ENCODE peak calls at places on chromosomes 3 and 15, in six cellular contexts. N is osteocyte, B is BJ, V is nephron progenitor cell, H is brain microvascular endothelial cell, J is astrocyte of the spinal cord. P is an unnamed sample.

GRCh38 chr3:186109897-186110803 is 1.3 kb upstream of the ETV5 start:
- DNase-seq in N (no peak), B (no peak), V (peak), H (peak), J (no peak), P (no peak)

GRCh38 chr15:63556246-63556645 is 40.9 kb upstream of the FBXL22 start:
- DNase-seq in N (no peak), B (no peak), V (no peak), H (no peak), J (no peak), P (no peak)

GRCh38 chr3:109265300-109265699 is 51.0 kb downstream of the DPPA2 start:
- DNase-seq in N (no peak), B (no peak), V (no peak), H (peak), J (peak), P (no peak)

GRCh38 chr15:81314378-81314777 is 9.6 kb downstream of the STARD5 start:
- DNase-seq in N (no peak), B (no peak), V (no peak), H (no peak), J (no peak), P (no peak)

GRCh38 chr15:73994912-73995622 is 551 bp downstream of the PML start:
- DNase-seq in N (peak), B (no peak), V (no peak), H (no peak), J (no peak), P (no peak)

GRCh38 chr3:52031896-52032295 is 24.5 kb downstream of the DUSP7 start:
- DNase-seq in N (no peak), B (no peak), V (no peak), H (no peak), J (no peak), P (no peak)

GRCh38 chr15:31265871-31266711 is 60.5 kb upstream of the KLF13 start:
- DNase-seq in N (peak), B (peak), V (no peak), H (no peak), J (no peak), P (peak)

GRCh38 chr3:43766672-43767465 is 76.1 kb downstream of the ABHD5 start:
- DNase-seq in N (no peak), B (peak), V (no peak), H (peak), J (peak), P (no peak)

GRCh38 chr3:192332386-192333291 is 394.7 kb downstream of the FGF12 start:
- DNase-seq in N (no peak), B (no peak), V (no peak), H (no peak), J (no peak), P (no peak)

GRCh38 chr15:88648357-88649214 is 9.8 kb downstream of the ISG20 start:
- DNase-seq in N (peak), B (no peak), V (no peak), H (no peak), J (no peak), P (peak)

GRCh38 chr15:80174017-80174746 is 21.4 kb downstream of the FAH start:
- DNase-seq in N (no peak), B (peak), V (no peak), H (peak), J (peak), P (no peak)

GRCh38 chr15:76930831-76931396 is 635 bp upstream of the RCN2 start:
- DNase-seq in N (no peak), B (no peak), V (no peak), H (no peak), J (no peak), P (no peak)

GRCh38 chr3:354433-354832 is 157.9 kb downstream of the CHL1 start:
- DNase-seq in N (no peak), B (no peak), V (peak), H (peak), J (peak), P (no peak)

GRCh38 chr3:11246663-11246970 is 25.6 kb upstream of the ATG7 start:
- DNase-seq in N (no peak), B (no peak), V (no peak), H (no peak), J (no peak), P (no peak)

GRCh38 chr3:43207628-43208085 is 78.7 kb upstream of the SNRK start:
- DNase-seq in N (no peak), B (peak), V (no peak), H (no peak), J (no peak), P (no peak)

GRCh38 chr3:45644467-45645201 is 44.6 kb upstream of the SACM1L start:
- DNase-seq in N (no peak), B (peak), V (no peak), H (peak), J (peak), P (no peak)

GRCh38 chr3:107217161-107217560 is 160.1 kb upstream of the CCDC54 start:
- DNase-seq in N (no peak), B (peak), V (no peak), H (peak), J (peak), P (no peak)

GRCh38 chr3:182633206-182633605 is 160.1 kb upstream of the ATP11B start:
- DNase-seq in N (no peak), B (no peak), V (no peak), H (no peak), J (no peak), P (no peak)

GRCh38 chr3:42802876-42803799 is 1.2 kb downstream of the HIGD1A start:
- DNase-seq in N (no peak), B (no peak), V (no peak), H (no peak), J (peak), P (no peak)

GRCh38 chr15:51223771-51224229 is 114.6 kb downstream of the CYP19A1 start:
- DNase-seq in N (no peak), B (peak), V (no peak), H (peak), J (peak), P (no peak)

GRCh38 chr3:141052570-141053069 is 1.5 kb downstream of the SPSB4 start:
- DNase-seq in N (no peak), B (no peak), V (peak), H (no peak), J (no peak), P (no peak)

GRCh38 chr3:30355622-30356021 is 250.8 kb upstream of the TGFBR2 start:
- DNase-seq in N (no peak), B (no peak), V (no peak), H (no peak), J (peak), P (no peak)

GRCh38 chr15:59668571-59668970 is 11.3 kb upstream of the GTF2A2 start:
- DNase-seq in N (no peak), B (no peak), V (no peak), H (no peak), J (no peak), P (no peak)

GRCh38 chr3:26307805-26308204 is 314.8 kb upstream of the LRRC3B start:
- DNase-seq in N (no peak), B (no peak), V (no peak), H (no peak), J (no peak), P (no peak)

GRCh38 chr3:179321585-179322322 is 1.1 kb upstream of the ZNF639 start:
- DNase-seq in N (peak), B (no peak), V (no peak), H (peak), J (peak), P (no peak)

GRCh38 chr3:187945374-187945773 is 200.1 kb upstream of the BCL6 start:
- DNase-seq in N (no peak), B (no peak), V (no peak), H (no peak), J (no peak), P (no peak)

GRCh38 chr15:74269362-74270035 is 33.4 kb downstream of the CCDC33 start:
- DNase-seq in N (no peak), B (no peak), V (no peak), H (no peak), J (no peak), P (no peak)

GRCh38 chr3:171113716-171114115 is 87.2 kb upstream of the SLC2A2 start:
- DNase-seq in N (no peak), B (no peak), V (peak), H (no peak), J (no peak), P (no peak)

GRCh38 chr3:71397046-71397445 is 186.5 kb downstream of the FOXP1 start:
- DNase-seq in N (no peak), B (no peak), V (no peak), H (no peak), J (peak), P (no peak)

GRCh38 chr3:2452249-2452648 is 353.6 kb downstream of the CNTN4 start:
- DNase-seq in N (no peak), B (no peak), V (no peak), H (no peak), J (no peak), P (no peak)

GRCh38 chr15:69648215-69648614 is 195.6 kb downstream of the RPLP1 start:
- DNase-seq in N (peak), B (no peak), V (peak), H (no peak), J (no peak), P (peak)

GRCh38 chr3:160400631-160401150 is 1.2 kb downstream of the SMC4 start:
- DNase-seq in N (peak), B (no peak), V (peak), H (no peak), J (no peak), P (peak)

GRCh38 chr15:90000175-90000923 is 775 bp upstream of the ZNF710 start:
- DNase-seq in N (no peak), B (no peak), V (peak), H (no peak), J (peak), P (no peak)

GRCh38 chr3:45807645-45808540 is 11.6 kb upstream of the SLC6A20 start:
- DNase-seq in N (no peak), B (no peak), V (no peak), H (no peak), J (no peak), P (no peak)

GRCh38 chr3:30650348-30650995 is 44.1 kb downstream of the TGFBR2 start:
- DNase-seq in N (no peak), B (no peak), V (no peak), H (no peak), J (no peak), P (no peak)

GRCh38 chr3:127167315-127168043 is 25.5 kb upstream of the PRR23E start:
- DNase-seq in N (peak), B (no peak), V (no peak), H (no peak), J (no peak), P (no peak)
- TF ChIP-seq CTCF in N (no peak), B (no peak), V (no peak), H (no peak), J (no peak), P (no peak)

DNA sequence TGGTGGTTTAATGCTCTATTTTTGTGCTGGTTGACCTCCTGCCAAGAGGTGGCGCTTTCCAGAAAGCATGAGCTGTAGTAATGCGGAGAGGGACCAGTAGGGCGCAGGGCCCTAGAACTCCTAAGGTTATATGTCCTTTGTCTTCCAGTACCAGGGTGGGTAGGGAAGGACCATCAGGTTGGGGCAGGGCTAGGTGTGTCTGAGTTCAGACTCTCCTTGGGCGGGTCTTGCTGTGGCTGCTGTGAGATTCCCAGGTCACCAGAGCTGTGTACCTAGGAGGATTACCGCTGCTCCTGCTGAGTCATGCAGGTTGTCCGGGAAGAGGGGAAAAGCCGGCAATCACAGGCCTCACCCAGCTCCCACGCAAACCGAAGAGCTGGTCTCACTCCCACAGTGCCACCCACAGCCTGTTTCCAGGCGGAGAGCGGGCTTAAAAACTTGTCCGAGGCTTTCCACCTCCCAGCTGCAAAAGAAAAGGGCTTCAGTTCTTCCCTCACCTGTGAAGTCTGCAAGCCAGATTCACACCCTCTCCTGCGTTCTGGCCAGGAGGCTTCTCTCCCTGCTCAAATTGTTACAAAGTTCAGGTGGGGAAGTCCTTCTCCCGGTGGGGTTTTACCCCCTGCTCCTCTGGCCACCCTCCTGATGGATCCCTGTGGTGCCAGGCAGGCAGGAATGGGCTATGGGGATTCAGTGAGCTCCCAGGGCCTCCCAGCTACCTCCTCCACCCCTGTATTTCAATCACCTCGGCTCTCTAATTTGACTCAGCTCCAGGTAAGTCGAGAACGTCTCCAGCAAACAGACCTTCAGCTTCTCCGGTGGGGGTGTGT is 37.7 kb upstream of the BCHE start:
- DNase-seq in N (no peak), B (no peak), V (no peak), H (no peak), J (no peak), P (no peak)
- TF ChIP-seq CTCF in N (no peak), B (no peak), V (no peak), H (no peak), J (no peak), P (no peak)

GRCh38 chr15:71103102-71103676 is 12.1 kb upstream of the THSD4 start:
- DNase-seq in N (no peak), B (no peak), V (no peak), H (peak), J (peak), P (no peak)
- TF ChIP-seq CTCF in N (peak), B (peak), V (no peak), H (peak), J (peak), P (peak)

GRCh38 chr3:38039899-38040261 is 872 bp downstream of the DLEC1 start:
- DNase-seq in N (no peak), B (no peak), V (no peak), H (peak), J (peak), P (no peak)
- TF ChIP-seq CTCF in N (peak), B (peak), V (no peak), H (peak), J (peak), P (peak)

GRCh38 chr3:172152869-172153268 is 113.5 kb downstream of the FNDC3B start:
- DNase-seq in N (no peak), B (no peak), V (no peak), H (peak), J (no peak), P (no peak)

GRCh38 chr3:172155880-172156279 is 116.5 kb downstream of the FNDC3B start:
- DNase-seq in N (no peak), B (no peak), V (no peak), H (no peak), J (no peak), P (no peak)

GRCh38 chr3:172153335-172153861 is 114.0 kb downstream of the FNDC3B start:
- DNase-seq in N (peak), B (peak), V (peak), H (peak), J (peak), P (no peak)

GRCh38 chr3:172156309-172156998 is 117.1 kb downstream of the FNDC3B start:
- DNase-seq in N (no peak), B (no peak), V (no peak), H (no peak), J (no peak), P (no peak)

GRCh38 chr3:172154768-172155649 is 115.6 kb downstream of the FNDC3B start:
- DNase-seq in N (no peak), B (no peak), V (no peak), H (no peak), J (no peak), P (no peak)
- TF ChIP-seq CTCF in N (no peak), B (no peak), V (no peak), H (no peak), J (no peak), P (no peak)

P was measured in type B pancreatic cell.